ENCODE peak calls at places on chromosomes 16 and 17, in ten cellular contexts. V is Peyer's patch, K is esophagus squamous epithelium, H is GM06990, O is cardiac fibroblast, W is tibial artery, U is right atrium auricular region, F is stomach, P is PC-9, M is GM12864. Q is an unnamed sample.

GRCh38 chr16:75218256-75219076 is at the start of gene CTRB1:
- DNase-seq in H (peak; percentile 73), W (no peak), V (no peak), F (no peak), O (no peak), U (no peak), P (no peak), M (peak; percentile 41), K (no peak), Q (no peak)

GRCh38 chr17:81033535-81034167 is 1.3 kb upstream of the BAIAP2 start:
- DNase-seq in F (no peak), K (no peak), U (no peak), O (no peak), P (no peak), W (peak; percentile 72), M (no peak), V (no peak), H (no peak), Q (no peak)

GRCh38 chr16:61792194-61792904 is 243.9 kb downstream of the CDH8 start:
- DNase-seq in M (no peak), P (peak; percentile 40), W (no peak), U (no peak), F (no peak), K (no peak), V (no peak), H (no peak), O (peak; percentile 6), Q (no peak)

GRCh38 chr17:76515291-76515949 is 14.2 kb upstream of the RHBDF2 start:
- DNase-seq in V (no peak), U (peak; percentile 96), M (peak; percentile 68), O (peak; percentile 96), K (no peak), P (no peak), H (peak; percentile 73), F (peak; percentile 58), W (peak; percentile 91), Q (no peak)

GRCh38 chr17:57970706-57971105 is 15.5 kb upstream of the CUEDC1 start:
- DNase-seq in W (no peak), V (no peak), O (no peak), F (no peak), M (no peak), H (no peak), U (no peak), K (no peak), P (no peak), Q (no peak)

GRCh38 chr17:71628306-71628705 is 492.5 kb upstream of the SOX9 start:
- DNase-seq in M (no peak), P (no peak), K (no peak), W (no peak), U (no peak), O (no peak), H (no peak), V (no peak), F (no peak), Q (no peak)

GRCh38 chr17:39677581-39678339 is 9.5 kb downstream of the PNMT start:
- DNase-seq in V (peak; percentile 44), F (no peak), W (peak; percentile 97), U (no peak), K (no peak), O (peak; percentile 33), M (no peak), P (no peak), H (no peak), Q (no peak)

GRCh38 chr17:49574945-49575523 is 637 bp upstream of the NXPH3 start:
- DNase-seq in K (no peak), H (no peak), W (no peak), M (no peak), O (no peak), V (no peak), F (no peak), U (no peak), P (no peak), Q (no peak)

GRCh38 chr17:6572997-6573396 is 16.6 kb upstream of the PITPNM3 start:
- DNase-seq in H (no peak), F (peak; percentile 22), V (no peak), K (no peak), M (no peak), P (no peak), U (no peak), W (no peak), O (no peak), Q (no peak)

GRCh38 chr17:6576038-6576437 is 19.7 kb upstream of the PITPNM3 start:
- DNase-seq in U (no peak), K (no peak), O (no peak), F (no peak), P (no peak), V (no peak), H (no peak), M (no peak), W (no peak), Q (no peak)

GRCh38 chr17:6575596-6575988 is 19.2 kb upstream of the PITPNM3 start:
- DNase-seq in K (no peak), M (no peak), F (no peak), U (no peak), H (no peak), O (no peak), P (no peak), W (no peak), V (no peak), Q (no peak)

GRCh38 chr17:6573982-6574688 is 17.8 kb upstream of the PITPNM3 start:
- DNase-seq in O (no peak), V (no peak), H (no peak), F (no peak), W (no peak), M (no peak), K (no peak), U (no peak), P (no peak), Q (no peak)

GRCh38 chr17:6574689-6575595 is 18.6 kb upstream of the PITPNM3 start:
- DNase-seq in U (no peak), M (peak; percentile 33), V (no peak), H (peak; percentile 67), W (no peak), O (peak; percentile 76), F (peak; percentile 33), K (no peak), P (no peak), Q (no peak)
- TF ChIP-seq CTCF in U (no peak), M (no peak), V (no peak), H (no peak), W (no peak), O (peak; percentile 16), F (no peak), K (peak; percentile 27), P (no peak), Q (no peak)

DNA sequence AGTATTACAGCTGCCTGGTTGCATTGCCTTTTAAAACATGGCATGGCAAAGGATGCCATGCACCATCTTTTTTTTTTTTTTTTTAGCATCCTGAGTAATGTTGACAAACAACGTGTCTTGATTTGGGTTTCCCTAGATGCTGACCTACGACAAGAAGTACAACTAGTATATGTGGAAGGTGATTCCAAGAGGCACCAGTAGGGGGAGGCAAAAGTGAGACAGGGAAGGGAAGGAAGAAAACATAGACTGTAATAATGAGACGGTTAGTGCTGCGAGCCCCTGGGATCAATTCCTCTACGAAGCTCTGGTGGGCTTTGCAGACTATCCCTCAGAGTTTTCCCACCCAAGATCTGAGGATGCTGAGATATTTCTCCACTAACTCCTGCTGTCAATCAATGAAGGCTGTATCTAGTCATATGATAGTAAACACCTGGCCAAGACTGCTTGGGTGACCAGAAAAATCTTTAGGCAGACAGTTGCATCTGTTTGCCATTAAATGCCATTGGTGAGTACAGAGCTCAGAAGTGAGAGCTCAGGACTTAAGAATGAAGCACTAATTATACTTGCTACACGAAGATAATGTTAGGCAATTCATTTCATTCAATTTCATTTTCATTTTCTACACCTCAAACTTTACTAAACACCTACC is 458.6 kb upstream of the GOT2 start:
- DNase-seq in F (no peak), H (no peak), K (no peak), M (peak; percentile 3), V (no peak), W (no peak), O (no peak), U (no peak), P (no peak), Q (peak; percentile 68)
- TF ChIP-seq CTCF in F (no peak), H (peak; percentile 45), K (no peak), M (peak; percentile 65), V (no peak), W (peak; percentile 6), O (peak; percentile 38), U (no peak), P (peak; percentile 58), Q (peak; percentile 73)

GRCh38 chr16:12211870-12212690 is 235.5 kb downstream of the SNX29 start:
- DNase-seq in F (no peak), H (no peak), U (no peak), V (peak; percentile 67), P (no peak), K (no peak), M (no peak), O (no peak), W (no peak), Q (no peak)

GRCh38 chr16:12213180-12213579 is 236.6 kb downstream of the SNX29 start:
- DNase-seq in M (no peak), W (no peak), P (no peak), F (no peak), K (no peak), U (no peak), V (no peak), O (no peak), H (no peak), Q (no peak)

GRCh38 chr16:12214509-12214908 is 238.0 kb downstream of the SNX29 start:
- DNase-seq in P (no peak), O (no peak), K (no peak), F (no peak), H (no peak), W (no peak), U (no peak), V (no peak), M (no peak), Q (no peak)

GRCh38 chr16:12217341-12217740 is 240.8 kb downstream of the SNX29 start:
- DNase-seq in P (no peak), V (no peak), H (no peak), K (no peak), F (no peak), O (no peak), M (no peak), W (no peak), U (no peak), Q (no peak)

DNA sequence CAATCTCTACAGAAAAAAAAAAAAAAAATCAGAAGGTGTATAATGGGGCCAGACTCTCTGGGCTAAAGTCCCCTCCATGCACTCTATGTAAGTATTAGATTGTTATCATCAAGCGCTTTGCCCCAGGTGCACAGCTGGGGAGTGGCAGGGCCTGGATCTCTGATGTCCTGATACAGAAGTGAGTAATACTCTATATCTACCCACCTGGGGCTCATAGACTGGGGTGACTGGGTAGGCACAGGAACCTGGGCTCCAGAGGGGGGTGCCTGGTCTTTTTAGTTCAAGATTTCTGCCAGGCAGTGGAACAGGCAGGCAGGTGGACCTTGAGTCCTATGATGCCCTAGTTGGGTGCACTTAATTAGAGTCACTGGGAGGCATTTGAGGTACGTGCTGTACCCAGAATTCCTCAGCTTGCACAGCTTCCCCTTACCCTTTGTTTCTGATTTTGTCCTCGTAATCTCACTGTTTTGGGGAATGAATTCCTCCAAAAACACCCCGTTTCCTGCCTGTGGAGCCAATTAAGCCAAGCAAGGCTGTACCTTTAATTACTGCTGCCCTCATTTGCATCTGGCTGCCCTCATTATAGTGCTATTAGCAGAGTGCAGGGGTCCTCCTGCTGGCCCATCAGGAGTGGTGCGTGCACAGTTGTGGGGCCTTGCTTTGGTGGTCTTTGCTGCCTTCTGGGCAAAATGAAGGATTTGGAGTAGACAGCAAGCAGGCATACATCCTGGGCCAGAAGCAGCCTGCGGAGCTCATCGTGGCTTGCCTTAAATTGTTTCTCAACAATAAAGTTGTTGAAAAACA is 239.0 kb downstream of the SNX29 start:
- DNase-seq in P (no peak), V (peak; percentile 75), M (no peak), K (no peak), W (no peak), F (no peak), U (no peak), O (no peak), H (no peak), Q (peak; percentile 57)
- TF ChIP-seq CTCF in P (peak; percentile 31), V (peak; percentile 36), M (peak; percentile 24), K (no peak), W (no peak), F (no peak), U (no peak), O (peak; percentile 19), H (no peak), Q (peak; percentile 58)

DNA sequence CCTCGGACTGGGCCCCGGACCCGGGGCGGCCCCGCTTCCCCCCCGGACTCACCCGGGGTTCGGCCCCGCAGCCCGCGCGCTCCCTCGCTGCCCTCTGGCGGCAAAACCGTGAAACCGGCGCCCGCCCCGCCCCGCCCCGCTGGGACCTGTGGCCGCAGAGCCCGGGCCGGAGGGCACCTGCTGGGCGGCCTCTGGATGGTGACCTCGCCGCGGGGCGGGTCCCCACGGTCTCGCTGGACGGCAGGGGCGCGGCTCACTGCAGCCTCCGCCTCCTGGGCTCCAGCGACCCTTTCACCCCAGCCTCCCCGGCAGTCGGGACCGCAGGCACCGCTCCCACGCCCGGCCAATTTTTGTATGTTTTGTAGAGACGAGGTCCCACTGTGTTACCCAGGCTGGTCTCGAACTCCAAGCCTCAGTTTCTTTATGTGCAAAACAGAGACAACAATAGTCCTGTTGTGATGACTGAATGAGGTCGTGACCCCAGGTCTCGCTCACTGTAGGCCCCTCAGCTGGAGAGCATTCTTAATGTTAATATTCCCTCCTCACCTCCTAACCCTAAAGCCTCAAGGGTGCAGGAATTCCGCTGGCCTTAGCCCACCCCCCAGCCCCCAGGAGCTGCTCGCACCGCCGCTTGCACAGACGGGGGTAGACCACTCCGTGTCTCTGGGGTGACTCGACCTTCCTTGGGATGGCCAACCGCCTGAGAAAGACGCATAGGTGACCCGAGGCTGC is 33.7 kb upstream of the RPH3AL start:
- DNase-seq in U (peak; percentile 82), P (peak; percentile 47), F (peak; percentile 87), K (no peak), M (no peak), W (peak; percentile 80), V (peak; percentile 93), O (peak; percentile 41), H (peak; percentile 59), Q (peak; percentile 91)
- TF ChIP-seq CTCF in U (peak; percentile 87), P (peak; percentile 59), F (peak; percentile 87), K (peak; percentile 85), M (peak; percentile 56), W (peak; percentile 51), V (peak; percentile 86), O (peak; percentile 32), H (peak; percentile 13), Q (peak; percentile 74)